ENCODE peak calls at places on chromosomes 13 and 19, in five cellular contexts. One of them, this sample, is unnamed.

GRCh38 chr19:15378529-15379082 is 981 bp downstream of the AKAP8 start:
- DNase-seq in stimulated activated CD8-positive, alpha-beta memory T cell treated with anti-CD3 and anti-CD28 coated beads, Interleukin-12 subunit alpha, Interleukin-12 subunit beta, amount 100 ng/mL, for 4 hours: no peak
- DNase-seq in Panc1: no peak
- DNase-seq in Kasumi-1: peak; percentile 52
- DNase-seq in NCI-H345: peak; percentile 7
- DNase-seq in this sample: peak; percentile 37

GRCh38 chr13:45063261-45063870 is 56.9 kb upstream of the GTF2F2 start:
- DNase-seq in Kasumi-1: no peak
- DNase-seq in stimulated activated CD8-positive, alpha-beta memory T cell treated with anti-CD3 and anti-CD28 coated beads, Interleukin-12 subunit alpha, Interleukin-12 subunit beta, amount 100 ng/mL, for 4 hours: no peak
- DNase-seq in NCI-H345: no peak
- DNase-seq in Panc1: no peak
- DNase-seq in this sample: peak; percentile 37

GRCh38 chr19:890831-891230 is 2.2 kb downstream of the MED16 start:
- DNase-seq in Kasumi-1: no peak
- DNase-seq in stimulated activated CD8-positive, alpha-beta memory T cell treated with anti-CD3 and anti-CD28 coated beads, Interleukin-12 subunit alpha, Interleukin-12 subunit beta, amount 100 ng/mL, for 4 hours: no peak
- DNase-seq in Panc1: no peak
- DNase-seq in NCI-H345: no peak
- DNase-seq in this sample: no peak

GRCh38 chr13:25095862-25096453 is at the start of gene PABPC3:
- DNase-seq in NCI-H345: no peak
- DNase-seq in Kasumi-1: no peak
- DNase-seq in stimulated activated CD8-positive, alpha-beta memory T cell treated with anti-CD3 and anti-CD28 coated beads, Interleukin-12 subunit alpha, Interleukin-12 subunit beta, amount 100 ng/mL, for 4 hours: no peak
- DNase-seq in Panc1: no peak
- DNase-seq in this sample: no peak

GRCh38 chr13:30576528-30576927 is 41.2 kb upstream of the USPL1 start:
- DNase-seq in stimulated activated CD8-positive, alpha-beta memory T cell treated with anti-CD3 and anti-CD28 coated beads, Interleukin-12 subunit alpha, Interleukin-12 subunit beta, amount 100 ng/mL, for 4 hours: no peak
- DNase-seq in NCI-H345: peak; percentile 53
- DNase-seq in Panc1: no peak
- DNase-seq in Kasumi-1: no peak
- DNase-seq in this sample: peak; percentile 21

GRCh38 chr19:30122431-30122830 is 180.4 kb downstream of the URI1 start:
- DNase-seq in Kasumi-1: no peak
- DNase-seq in NCI-H345: no peak
- DNase-seq in Panc1: no peak
- DNase-seq in stimulated activated CD8-positive, alpha-beta memory T cell treated with anti-CD3 and anti-CD28 coated beads, Interleukin-12 subunit alpha, Interleukin-12 subunit beta, amount 100 ng/mL, for 4 hours: no peak
- DNase-seq in this sample: no peak

GRCh38 chr13:113275387-113275786 is 21.7 kb upstream of the LAMP1 start:
- DNase-seq in NCI-H345: peak; percentile 12
- DNase-seq in stimulated activated CD8-positive, alpha-beta memory T cell treated with anti-CD3 and anti-CD28 coated beads, Interleukin-12 subunit alpha, Interleukin-12 subunit beta, amount 100 ng/mL, for 4 hours: no peak
- DNase-seq in Panc1: peak; percentile 28
- DNase-seq in Kasumi-1: peak; percentile 32
- DNase-seq in this sample: peak; percentile 60

GRCh38 chr13:50241479-50241878 is 226.2 kb downstream of the KCNRG start:
- DNase-seq in Panc1: no peak
- DNase-seq in stimulated activated CD8-positive, alpha-beta memory T cell treated with anti-CD3 and anti-CD28 coated beads, Interleukin-12 subunit alpha, Interleukin-12 subunit beta, amount 100 ng/mL, for 4 hours: no peak
- DNase-seq in NCI-H345: no peak
- DNase-seq in Kasumi-1: no peak
- DNase-seq in this sample: no peak

GRCh38 chr13:97367016-97367415 is 67.0 kb upstream of the RAP2A start:
- DNase-seq in stimulated activated CD8-positive, alpha-beta memory T cell treated with anti-CD3 and anti-CD28 coated beads, Interleukin-12 subunit alpha, Interleukin-12 subunit beta, amount 100 ng/mL, for 4 hours: no peak
- DNase-seq in Panc1: no peak
- DNase-seq in Kasumi-1: peak; percentile 48
- DNase-seq in NCI-H345: no peak
- DNase-seq in this sample: peak; percentile 78

GRCh38 chr13:98681017-98681416 is 71.5 kb downstream of the SLC15A1 start:
- DNase-seq in stimulated activated CD8-positive, alpha-beta memory T cell treated with anti-CD3 and anti-CD28 coated beads, Interleukin-12 subunit alpha, Interleukin-12 subunit beta, amount 100 ng/mL, for 4 hours: no peak
- DNase-seq in Kasumi-1: no peak
- DNase-seq in Panc1: no peak
- DNase-seq in NCI-H345: no peak
- DNase-seq in this sample: no peak

GRCh38 chr19:4524808-4525562 is 6.7 kb upstream of the PLIN4 start:
- DNase-seq in stimulated activated CD8-positive, alpha-beta memory T cell treated with anti-CD3 and anti-CD28 coated beads, Interleukin-12 subunit alpha, Interleukin-12 subunit beta, amount 100 ng/mL, for 4 hours: peak; percentile 11
- DNase-seq in NCI-H345: peak; percentile 23
- DNase-seq in Panc1: peak; percentile 33
- DNase-seq in Kasumi-1: peak; percentile 36
- DNase-seq in this sample: peak; percentile 50

GRCh38 chr13:65336916-65337315 is 1893.2 kb downstream of the PCDH9 start:
- DNase-seq in Kasumi-1: no peak
- DNase-seq in stimulated activated CD8-positive, alpha-beta memory T cell treated with anti-CD3 and anti-CD28 coated beads, Interleukin-12 subunit alpha, Interleukin-12 subunit beta, amount 100 ng/mL, for 4 hours: no peak
- DNase-seq in NCI-H345: no peak
- DNase-seq in Panc1: no peak
- DNase-seq in this sample: peak; percentile 35

GRCh38 chr13:89061821-89062220 is 1390.7 kb downstream of the SLITRK5 start:
- DNase-seq in Panc1: no peak
- DNase-seq in NCI-H345: peak; percentile 84
- DNase-seq in stimulated activated CD8-positive, alpha-beta memory T cell treated with anti-CD3 and anti-CD28 coated beads, Interleukin-12 subunit alpha, Interleukin-12 subunit beta, amount 100 ng/mL, for 4 hours: no peak
- DNase-seq in Kasumi-1: no peak
- DNase-seq in this sample: no peak

GRCh38 chr13:102721800-102722231 is 27.0 kb upstream of the METTL21C start:
- DNase-seq in NCI-H345: no peak
- DNase-seq in Kasumi-1: no peak
- DNase-seq in stimulated activated CD8-positive, alpha-beta memory T cell treated with anti-CD3 and anti-CD28 coated beads, Interleukin-12 subunit alpha, Interleukin-12 subunit beta, amount 100 ng/mL, for 4 hours: no peak
- DNase-seq in Panc1: no peak
- DNase-seq in this sample: no peak

GRCh38 chr19:15124572-15125231 is 17.5 kb downstream of the SYDE1 start:
- DNase-seq in stimulated activated CD8-positive, alpha-beta memory T cell treated with anti-CD3 and anti-CD28 coated beads, Interleukin-12 subunit alpha, Interleukin-12 subunit beta, amount 100 ng/mL, for 4 hours: no peak
- DNase-seq in Kasumi-1: no peak
- DNase-seq in NCI-H345: peak; percentile 15
- DNase-seq in Panc1: no peak
- DNase-seq in this sample: no peak

GRCh38 chr19:41328818-41329220 is 18.8 kb downstream of the CCDC97 start:
- DNase-seq in NCI-H345: no peak
- DNase-seq in stimulated activated CD8-positive, alpha-beta memory T cell treated with anti-CD3 and anti-CD28 coated beads, Interleukin-12 subunit alpha, Interleukin-12 subunit beta, amount 100 ng/mL, for 4 hours: no peak
- DNase-seq in Kasumi-1: peak; percentile 62
- DNase-seq in Panc1: no peak
- DNase-seq in this sample: no peak

GRCh38 chr13:83752141-83752540 is 130.1 kb downstream of the SLITRK1 start:
- DNase-seq in Panc1: no peak
- DNase-seq in Kasumi-1: no peak
- DNase-seq in stimulated activated CD8-positive, alpha-beta memory T cell treated with anti-CD3 and anti-CD28 coated beads, Interleukin-12 subunit alpha, Interleukin-12 subunit beta, amount 100 ng/mL, for 4 hours: no peak
- DNase-seq in NCI-H345: no peak
- DNase-seq in this sample: peak; percentile 55

GRCh38 chr19:34232566-34233481 is 21.5 kb upstream of the GARRE1 start:
- DNase-seq in NCI-H345: no peak
- DNase-seq in Panc1: peak; percentile 93
- DNase-seq in stimulated activated CD8-positive, alpha-beta memory T cell treated with anti-CD3 and anti-CD28 coated beads, Interleukin-12 subunit alpha, Interleukin-12 subunit beta, amount 100 ng/mL, for 4 hours: no peak
- DNase-seq in Kasumi-1: peak; percentile 58
- DNase-seq in this sample: peak; percentile 89

GRCh38 chr13:29471551-29471950 is 123.9 kb downstream of the SLC7A1 start:
- DNase-seq in Panc1: no peak
- DNase-seq in stimulated activated CD8-positive, alpha-beta memory T cell treated with anti-CD3 and anti-CD28 coated beads, Interleukin-12 subunit alpha, Interleukin-12 subunit beta, amount 100 ng/mL, for 4 hours: no peak
- DNase-seq in NCI-H345: no peak
- DNase-seq in Kasumi-1: peak; percentile 0
- DNase-seq in this sample: no peak

GRCh38 chr13:73521291-73521626 is 462.5 kb downstream of the KLF5 start:
- DNase-seq in Kasumi-1: no peak
- DNase-seq in stimulated activated CD8-positive, alpha-beta memory T cell treated with anti-CD3 and anti-CD28 coated beads, Interleukin-12 subunit alpha, Interleukin-12 subunit beta, amount 100 ng/mL, for 4 hours: no peak
- DNase-seq in Panc1: no peak
- DNase-seq in NCI-H345: peak; percentile 20
- DNase-seq in this sample: no peak

GRCh38 chr19:1745589-1746031 is 7.7 kb upstream of the ONECUT3 start:
- DNase-seq in stimulated activated CD8-positive, alpha-beta memory T cell treated with anti-CD3 and anti-CD28 coated beads, Interleukin-12 subunit alpha, Interleukin-12 subunit beta, amount 100 ng/mL, for 4 hours: no peak
- DNase-seq in NCI-H345: no peak
- DNase-seq in Panc1: no peak
- DNase-seq in Kasumi-1: peak; percentile 22
- DNase-seq in this sample: no peak

GRCh38 chr13:97191143-97191542 is 31.0 kb upstream of the MBNL2 start:
- DNase-seq in stimulated activated CD8-positive, alpha-beta memory T cell treated with anti-CD3 and anti-CD28 coated beads, Interleukin-12 subunit alpha, Interleukin-12 subunit beta, amount 100 ng/mL, for 4 hours: no peak
- DNase-seq in Kasumi-1: no peak
- DNase-seq in Panc1: no peak
- DNase-seq in NCI-H345: no peak
- DNase-seq in this sample: no peak